ENCODE peak calls at places on chromosomes 5 and 9, in ten cellular contexts. R, Z, T, N, O, M, B, A, D and U are unnamed samples.

GRCh38 chr9:135486267-135487065 is 6.9 kb downstream of the PPP1R26 start:
- DNase-seq in R (no peak), Z (no peak), T (no peak), N (no peak), O (no peak), M (no peak), B (no peak), A (peak), D (no peak), U (no peak)

GRCh38 chr5:73365990-73366667 is 82.4 kb downstream of the FOXD1 start:
- DNase-seq in R (no peak), Z (no peak), T (no peak), N (no peak), O (no peak), M (no peak), B (no peak), A (no peak), D (no peak), U (peak)

GRCh38 chr9:34386656-34387055 is 10.0 kb upstream of the MYORG start:
- DNase-seq in R (no peak), Z (no peak), T (no peak), N (no peak), O (no peak), M (no peak), B (no peak), A (no peak), D (no peak), U (no peak)

GRCh38 chr5:173793677-173794570 is 94.2 kb upstream of the CPEB4 start:
- DNase-seq in R (peak), Z (no peak), T (no peak), N (no peak), O (peak), M (peak), B (no peak), A (no peak), D (no peak), U (no peak)

GRCh38 chr5:151085517-151086031 is 4.7 kb upstream of the TNIP1 start:
- DNase-seq in R (no peak), Z (no peak), T (no peak), N (no peak), O (peak), M (peak), B (no peak), A (peak), D (no peak), U (peak)

GRCh38 chr9:93149361-93149760 is 15.3 kb upstream of the NINJ1 start:
- DNase-seq in R (no peak), Z (no peak), T (no peak), N (no peak), O (no peak), M (no peak), B (no peak), A (no peak), D (no peak), U (no peak)

GRCh38 chr9:2524601-2525000 is 97.0 kb upstream of the VLDLR start:
- DNase-seq in R (no peak), Z (no peak), T (no peak), N (no peak), O (no peak), M (no peak), B (no peak), A (no peak), D (no peak), U (no peak)

GRCh38 chr9:127574089-127574921 is 37.8 kb upstream of the STXBP1 start:
- DNase-seq in R (no peak), Z (no peak), T (no peak), N (no peak), O (peak), M (peak), B (no peak), A (no peak), D (no peak), U (no peak)

GRCh38 chr9:20538956-20539355 is 83.3 kb downstream of the MLLT3 start:
- DNase-seq in R (no peak), Z (no peak), T (no peak), N (no peak), O (no peak), M (no peak), B (no peak), A (no peak), D (no peak), U (no peak)

GRCh38 chr5:57366744-57367143 is 115.9 kb downstream of the ACTBL2 start:
- DNase-seq in R (no peak), Z (peak), T (no peak), N (peak), O (no peak), M (no peak), B (no peak), A (no peak), D (no peak), U (no peak)

GRCh38 chr9:121216406-121216805 is 14.7 kb upstream of the RAB14 start:
- DNase-seq in R (no peak), Z (no peak), T (no peak), N (no peak), O (no peak), M (no peak), B (no peak), A (no peak), D (no peak), U (no peak)

GRCh38 chr5:77973253-77973609 is 197.1 kb upstream of the TBCA start:
- DNase-seq in R (no peak), Z (no peak), T (peak), N (no peak), O (no peak), M (no peak), B (no peak), A (no peak), D (no peak), U (no peak)

GRCh38 chr9:99140685-99141314 is 35.9 kb downstream of the TGFBR1 start:
- DNase-seq in R (no peak), Z (peak), T (peak), N (peak), O (peak), M (no peak), B (no peak), A (peak), D (peak), U (no peak)

GRCh38 chr5:124402144-124402581 is 344.3 kb downstream of the ZNF608 start:
- DNase-seq in R (no peak), Z (no peak), T (no peak), N (no peak), O (peak), M (peak), B (no peak), A (no peak), D (no peak), U (no peak)

GRCh38 chr9:8052991-8053390 is 253.4 kb upstream of the DMAC1 start:
- DNase-seq in R (no peak), Z (no peak), T (no peak), N (no peak), O (no peak), M (no peak), B (no peak), A (no peak), D (no peak), U (no peak)

GRCh38 chr9:23630488-23630887 is 195.6 kb downstream of the ELAVL2 start:
- DNase-seq in R (no peak), Z (no peak), T (no peak), N (no peak), O (no peak), M (no peak), B (no peak), A (no peak), D (no peak), U (no peak)

GRCh38 chr5:107796797-107797196 is 126.1 kb upstream of the EFNA5 start:
- DNase-seq in R (no peak), Z (no peak), T (no peak), N (no peak), O (no peak), M (no peak), B (no peak), A (no peak), D (no peak), U (no peak)

GRCh38 chr9:108316633-108317032 is 539.2 kb downstream of the ACTL7B start:
- DNase-seq in R (no peak), Z (no peak), T (no peak), N (no peak), O (no peak), M (no peak), B (no peak), A (no peak), D (no peak), U (no peak)

GRCh38 chr5:127312131-127312530 is 21.5 kb downstream of the MEGF10 start:
- DNase-seq in R (no peak), Z (no peak), T (no peak), N (no peak), O (peak), M (no peak), B (no peak), A (no peak), D (no peak), U (no peak)

DNA sequence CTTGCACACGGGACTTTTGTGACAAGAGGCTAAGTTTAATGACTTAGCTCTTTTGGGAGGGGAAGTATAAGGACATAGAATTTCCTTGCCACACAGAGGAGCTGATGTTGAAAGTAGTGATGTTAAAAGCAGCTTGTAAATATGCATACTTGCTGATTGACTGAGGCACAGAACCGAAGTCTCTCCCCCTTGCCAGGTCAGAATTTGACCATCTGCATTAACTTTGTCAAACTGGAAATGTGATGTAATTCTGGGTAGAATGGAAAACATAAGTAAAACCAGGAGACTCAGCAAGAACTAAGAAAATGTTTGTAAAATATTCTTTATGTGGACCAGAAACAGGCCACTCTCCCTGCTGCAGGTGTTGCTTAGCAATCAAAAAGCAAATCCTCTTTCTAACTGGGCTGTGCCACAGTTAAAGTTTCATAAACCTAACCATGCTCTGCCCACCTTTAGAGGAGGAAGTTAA is 284.2 kb downstream of the NR3C1 start:
- DNase-seq in R (no peak), Z (no peak), T (no peak), N (no peak), O (no peak), M (no peak), B (no peak), A (no peak), D (no peak), U (no peak)
- H3K27ac ChIP-seq in R (no peak), Z (no peak), T (no peak), N (no peak), O (no peak), M (no peak), B (peak), A (no peak), D (no peak), U (no peak)

GRCh38 chr5:119328753-119329602 is 26.8 kb upstream of the TNFAIP8 start:
- DNase-seq in R (no peak), Z (no peak), T (no peak), N (no peak), O (peak), M (no peak), B (no peak), A (no peak), D (no peak), U (no peak)
- TF ChIP-seq POLR2AphosphoS5 in R (no peak), Z (no peak), T (no peak), N (no peak), O (peak), M (peak), B (no peak), A (peak), D (no peak), U (no peak)

DNA sequence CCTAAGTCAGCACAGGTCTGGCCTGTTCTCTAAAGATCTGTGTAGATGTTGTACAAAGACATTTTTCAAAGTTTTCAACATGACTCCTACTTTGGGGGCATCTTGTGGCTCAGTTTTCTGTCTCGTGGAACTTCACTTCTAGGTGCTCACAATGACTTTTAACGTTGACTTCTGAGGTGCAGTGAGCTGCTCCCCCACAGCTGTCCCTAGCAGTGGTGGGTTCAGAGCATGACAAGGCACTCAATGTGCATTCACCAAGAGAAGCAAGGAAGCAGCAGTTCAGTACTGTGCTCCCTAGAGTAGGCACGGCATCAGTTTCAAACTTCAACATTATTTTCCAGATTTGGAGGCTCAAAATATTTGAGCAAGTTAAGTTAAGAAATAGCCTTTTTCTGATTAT is 40.4 kb downstream of the TNFAIP8 start:
- DNase-seq in R (no peak), Z (no peak), T (no peak), N (no peak), O (no peak), M (no peak), B (no peak), A (no peak), D (no peak), U (no peak)
- H3K27ac ChIP-seq in R (no peak), Z (no peak), T (no peak), N (no peak), O (no peak), M (no peak), B (peak), A (no peak), D (no peak), U (no peak)

GRCh38 chr5:61275841-61276240 is 56.2 kb upstream of the ZSWIM6 start:
- DNase-seq in R (no peak), Z (no peak), T (no peak), N (no peak), O (peak), M (no peak), B (no peak), A (peak), D (no peak), U (no peak)
- TF ChIP-seq POLR2AphosphoS5 in R (no peak), Z (no peak), T (no peak), N (no peak), O (no peak), M (no peak), B (no peak), A (no peak), D (no peak), U (peak)

DNA sequence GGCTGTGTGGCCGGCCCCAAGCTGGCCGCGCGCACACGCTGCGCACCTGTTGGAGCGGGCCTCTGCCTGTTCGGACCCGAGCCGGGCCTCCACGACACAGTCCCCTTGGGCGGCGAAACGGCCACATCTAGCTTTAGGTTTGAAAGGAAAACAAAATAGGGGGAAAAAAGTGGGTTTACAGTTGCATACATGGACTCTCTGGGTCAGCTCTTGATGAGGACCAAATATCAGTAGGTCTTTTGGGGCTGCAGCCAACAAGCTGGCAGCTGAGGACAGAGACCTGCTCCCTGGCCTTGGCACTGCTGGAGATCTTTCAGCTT is 20.7 kb downstream of the IGIP start:
- DNase-seq in R (no peak), Z (no peak), T (no peak), N (no peak), O (no peak), M (no peak), B (no peak), A (no peak), D (no peak), U (no peak)
- H3K27ac ChIP-seq in R (no peak), Z (no peak), T (no peak), N (no peak), O (no peak), M (no peak), B (no peak), A (no peak), D (no peak), U (peak)